ENCODE peak calls at places on chromosomes 2 and 18, in five cellular contexts. One of them, this sample, is unnamed.

GRCh38 chr2:15782769-15783294 is 157.5 kb upstream of the MYCN start:
- DNase-seq in AG04450: no peak
- DNase-seq in kidney epithelial cell: no peak
- DNase-seq in omental fat pad: no peak
- DNase-seq in NCI-H1436: no peak
- DNase-seq in this sample: no peak

GRCh38 chr18:3578621-3579020 is 128.6 kb downstream of the TGIF1 start:
- DNase-seq in kidney epithelial cell: no peak
- DNase-seq in omental fat pad: no peak
- DNase-seq in NCI-H1436: no peak
- DNase-seq in AG04450: no peak
- DNase-seq in this sample: no peak

GRCh38 chr2:187586091-187586632 is 31.9 kb upstream of the TFPI start:
- DNase-seq in NCI-H1436: no peak
- DNase-seq in omental fat pad: no peak
- DNase-seq in AG04450: no peak
- DNase-seq in kidney epithelial cell: peak; percentile 4
- DNase-seq in this sample: peak; percentile 45

GRCh38 chr2:179239194-179239593 is 25.4 kb downstream of the SESTD1 start:
- DNase-seq in kidney epithelial cell: peak; percentile 31
- DNase-seq in omental fat pad: no peak
- DNase-seq in NCI-H1436: no peak
- DNase-seq in AG04450: no peak
- DNase-seq in this sample: peak; percentile 30

GRCh38 chr2:168119519-168120141 is 127.8 kb downstream of the STK39 start:
- DNase-seq in NCI-H1436: peak; percentile 33
- DNase-seq in kidney epithelial cell: peak; percentile 28
- DNase-seq in omental fat pad: no peak
- DNase-seq in AG04450: peak; percentile 32
- DNase-seq in this sample: peak; percentile 58

GRCh38 chr2:215022418-215022817 is 116.0 kb downstream of the ABCA12 start:
- DNase-seq in kidney epithelial cell: peak; percentile 28
- DNase-seq in AG04450: no peak
- DNase-seq in omental fat pad: no peak
- DNase-seq in NCI-H1436: no peak
- DNase-seq in this sample: peak; percentile 73

GRCh38 chr18:79871481-79872091 is 73.8 kb downstream of the KCNG2 start:
- DNase-seq in kidney epithelial cell: no peak
- DNase-seq in omental fat pad: no peak
- DNase-seq in AG04450: no peak
- DNase-seq in NCI-H1436: no peak
- DNase-seq in this sample: no peak

GRCh38 chr2:225512873-225513580 is 113.5 kb downstream of the NYAP2 start:
- DNase-seq in AG04450: peak; percentile 18
- DNase-seq in kidney epithelial cell: no peak
- DNase-seq in NCI-H1436: no peak
- DNase-seq in omental fat pad: no peak
- DNase-seq in this sample: peak; percentile 7